ENCODE peak calls at places on chromosomes 1 and 21, in eight cellular contexts. One of them, this sample, is unnamed.

GRCh38 chr1:3296326-3296725 is 158.1 kb upstream of the ARHGEF16 start:
- DNase-seq in stomach: no peak
- DNase-seq in tibial nerve: no peak
- DNase-seq in transverse colon: no peak
- DNase-seq in A549: no peak
- DNase-seq in H1: no peak
- DNase-seq in sigmoid colon: no peak
- DNase-seq in K562: no peak
- DNase-seq in this sample: no peak

GRCh38 chr1:69513621-69514020 is 54.1 kb upstream of the LRRC7 start:
- DNase-seq in K562: no peak
- DNase-seq in transverse colon: no peak
- DNase-seq in stomach: no peak
- DNase-seq in tibial nerve: no peak
- DNase-seq in H1: no peak
- DNase-seq in sigmoid colon: no peak
- DNase-seq in A549: no peak
- DNase-seq in this sample: no peak

GRCh38 chr1:56525463-56526155 is 53.8 kb downstream of the PLPP3 start:
- DNase-seq in A549: no peak
- DNase-seq in sigmoid colon: no peak
- DNase-seq in H1: no peak
- DNase-seq in tibial nerve: peak; percentile 28
- DNase-seq in transverse colon: peak; percentile 27
- DNase-seq in stomach: peak; percentile 36
- DNase-seq in K562: no peak
- DNase-seq in this sample: no peak

GRCh38 chr21:15430023-15430422 is 299.8 kb upstream of the USP25 start:
- DNase-seq in K562: no peak
- DNase-seq in transverse colon: no peak
- DNase-seq in H1: no peak
- DNase-seq in sigmoid colon: no peak
- DNase-seq in A549: no peak
- DNase-seq in tibial nerve: no peak
- DNase-seq in stomach: no peak
- DNase-seq in this sample: no peak

GRCh38 chr1:112464501-112464900 is 44.3 kb upstream of the WNT2B start:
- DNase-seq in sigmoid colon: no peak
- DNase-seq in transverse colon: peak; percentile 43
- DNase-seq in H1: no peak
- DNase-seq in stomach: no peak
- DNase-seq in K562: no peak
- DNase-seq in A549: no peak
- DNase-seq in tibial nerve: no peak
- DNase-seq in this sample: peak; percentile 81

GRCh38 chr1:211313392-211313791 is 13.2 kb upstream of the TRAF5 start:
- DNase-seq in stomach: no peak
- DNase-seq in transverse colon: no peak
- DNase-seq in tibial nerve: no peak
- DNase-seq in sigmoid colon: no peak
- DNase-seq in K562: no peak
- DNase-seq in A549: no peak
- DNase-seq in H1: no peak
- DNase-seq in this sample: no peak

GRCh38 chr1:245856944-245857531 is 650.0 kb downstream of the SMYD3 start:
- DNase-seq in stomach: no peak
- DNase-seq in sigmoid colon: no peak
- DNase-seq in K562: no peak
- DNase-seq in transverse colon: no peak
- DNase-seq in H1: no peak
- DNase-seq in tibial nerve: no peak
- DNase-seq in A549: no peak
- DNase-seq in this sample: no peak

GRCh38 chr1:25091671-25092070 is 140.6 kb downstream of the SYF2 start:
- DNase-seq in A549: no peak
- DNase-seq in transverse colon: no peak
- DNase-seq in H1: no peak
- DNase-seq in stomach: no peak
- DNase-seq in sigmoid colon: no peak
- DNase-seq in K562: no peak
- DNase-seq in tibial nerve: no peak
- DNase-seq in this sample: no peak

GRCh38 chr1:119068427-119068826 is 72.0 kb downstream of the WARS2 start:
- DNase-seq in H1: no peak
- DNase-seq in A549: no peak
- DNase-seq in tibial nerve: no peak
- DNase-seq in sigmoid colon: no peak
- DNase-seq in transverse colon: no peak
- DNase-seq in K562: peak; percentile 62
- DNase-seq in stomach: no peak
- DNase-seq in this sample: no peak

GRCh38 chr1:109806733-109807397 is 43.1 kb upstream of the EPS8L3 start:
- DNase-seq in K562: no peak
- DNase-seq in A549: no peak
- DNase-seq in tibial nerve: no peak
- DNase-seq in H1: no peak
- DNase-seq in transverse colon: no peak
- DNase-seq in sigmoid colon: no peak
- DNase-seq in stomach: peak; percentile 21
- DNase-seq in this sample: no peak

GRCh38 chr1:166839600-166840308 is 479 bp downstream of the POGK start:
- DNase-seq in K562: peak; percentile 67
- DNase-seq in A549: peak; percentile 46
- DNase-seq in transverse colon: peak; percentile 77
- DNase-seq in sigmoid colon: peak; percentile 76
- DNase-seq in stomach: peak; percentile 57
- DNase-seq in H1: peak; percentile 74
- DNase-seq in tibial nerve: no peak
- DNase-seq in this sample: no peak

DNA sequence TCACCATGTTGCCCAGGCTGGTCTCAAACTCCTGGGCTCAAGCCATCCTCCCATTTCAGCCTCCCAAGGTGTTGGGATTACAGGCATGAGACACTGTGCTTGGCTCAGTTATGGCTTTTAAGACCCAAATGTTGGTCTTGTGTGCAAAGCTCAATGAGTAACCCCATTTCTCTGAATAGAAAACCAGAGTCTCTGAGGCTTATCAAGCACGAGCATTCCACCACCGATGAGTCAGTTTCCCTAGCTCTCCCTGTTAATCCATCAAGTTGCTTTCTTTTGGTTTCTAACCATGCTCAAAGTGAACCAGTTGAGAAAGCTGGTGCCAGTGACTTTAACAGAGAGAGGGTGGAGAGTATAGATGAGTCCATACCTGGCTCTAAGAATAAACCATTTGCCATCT is 350.9 kb upstream of the ADGRL2 start:
- DNase-seq in K562: no peak
- DNase-seq in tibial nerve: no peak
- DNase-seq in transverse colon: no peak
- DNase-seq in sigmoid colon: no peak
- DNase-seq in A549: no peak
- DNase-seq in stomach: no peak
- DNase-seq in H1: no peak
- DNase-seq in this sample: no peak
- TF ChIP-seq EP300 in K562: no peak
- TF ChIP-seq EP300 in tibial nerve: no peak
- TF ChIP-seq EP300 in transverse colon: no peak
- TF ChIP-seq EP300 in sigmoid colon: no peak
- TF ChIP-seq EP300 in A549: no peak
- TF ChIP-seq EP300 in stomach: no peak
- TF ChIP-seq EP300 in H1: no peak
- TF ChIP-seq EP300 in this sample: no peak

DNA sequence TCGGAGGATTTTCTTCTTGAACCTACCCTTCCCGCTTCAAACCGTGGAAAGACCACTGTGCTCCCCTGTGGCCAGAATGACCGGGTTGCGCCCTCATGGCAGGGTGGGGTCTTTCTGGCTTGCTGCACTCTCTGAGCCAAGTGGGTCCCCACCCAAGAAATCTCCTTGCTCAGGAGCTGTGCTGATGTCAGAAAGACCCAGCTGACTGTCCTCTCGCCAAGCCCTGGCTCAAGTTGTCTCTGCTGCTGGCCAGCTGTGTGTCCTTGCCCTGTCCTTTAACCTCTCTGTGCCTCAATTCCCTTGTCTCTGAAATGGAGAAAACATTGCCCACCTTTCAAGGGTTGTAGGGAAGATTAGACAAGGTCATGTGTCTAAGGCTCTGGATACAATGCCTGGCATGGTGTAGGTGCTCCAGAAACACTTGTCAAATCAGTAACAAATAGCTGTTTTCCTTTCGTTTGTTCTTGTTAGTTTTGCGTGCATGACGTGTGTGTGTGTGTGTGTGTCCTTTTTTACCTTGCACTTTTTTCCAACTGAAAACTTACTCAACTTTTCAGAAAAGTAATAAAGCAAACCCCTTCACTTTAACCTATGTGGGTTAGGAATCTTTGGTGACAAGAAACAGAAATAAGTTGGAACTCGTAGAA is 41.1 kb upstream of the RPL11 start:
- DNase-seq in transverse colon: no peak
- DNase-seq in sigmoid colon: peak; percentile 70
- DNase-seq in H1: no peak
- DNase-seq in K562: no peak
- DNase-seq in stomach: no peak
- DNase-seq in tibial nerve: no peak
- DNase-seq in A549: no peak
- DNase-seq in this sample: no peak
- TF ChIP-seq EP300 in transverse colon: no peak
- TF ChIP-seq EP300 in sigmoid colon: no peak
- TF ChIP-seq EP300 in H1: no peak
- TF ChIP-seq EP300 in K562: no peak
- TF ChIP-seq EP300 in stomach: no peak
- TF ChIP-seq EP300 in tibial nerve: no peak
- TF ChIP-seq EP300 in A549: no peak
- TF ChIP-seq EP300 in this sample: no peak

GRCh38 chr1:94228640-94229375 is 8.6 kb downstream of the ARHGAP29 start:
- DNase-seq in H1: no peak
- DNase-seq in A549: no peak
- DNase-seq in transverse colon: no peak
- DNase-seq in sigmoid colon: no peak
- DNase-seq in K562: no peak
- DNase-seq in tibial nerve: no peak
- DNase-seq in stomach: no peak
- DNase-seq in this sample: no peak

GRCh38 chr1:94235189-94236020 is 2.0 kb downstream of the ARHGAP29 start:
- DNase-seq in stomach: no peak
- DNase-seq in transverse colon: no peak
- DNase-seq in K562: no peak
- DNase-seq in H1: no peak
- DNase-seq in tibial nerve: no peak
- DNase-seq in A549: no peak
- DNase-seq in sigmoid colon: no peak
- DNase-seq in this sample: no peak

GRCh38 chr1:94227624-94228023 is 9.8 kb downstream of the ARHGAP29 start:
- DNase-seq in A549: no peak
- DNase-seq in transverse colon: no peak
- DNase-seq in tibial nerve: no peak
- DNase-seq in H1: no peak
- DNase-seq in stomach: no peak
- DNase-seq in K562: no peak
- DNase-seq in sigmoid colon: no peak
- DNase-seq in this sample: no peak

GRCh38 chr1:94234615-94235014 is 2.8 kb downstream of the ARHGAP29 start:
- DNase-seq in K562: no peak
- DNase-seq in tibial nerve: no peak
- DNase-seq in H1: no peak
- DNase-seq in transverse colon: no peak
- DNase-seq in stomach: no peak
- DNase-seq in sigmoid colon: no peak
- DNase-seq in A549: no peak
- DNase-seq in this sample: no peak

GRCh38 chr1:94230920-94231319 is 6.5 kb downstream of the ARHGAP29 start:
- DNase-seq in transverse colon: no peak
- DNase-seq in sigmoid colon: no peak
- DNase-seq in A549: no peak
- DNase-seq in stomach: no peak
- DNase-seq in tibial nerve: no peak
- DNase-seq in K562: no peak
- DNase-seq in H1: no peak
- DNase-seq in this sample: no peak
- TF ChIP-seq EP300 in transverse colon: no peak
- TF ChIP-seq EP300 in sigmoid colon: no peak
- TF ChIP-seq EP300 in A549: no peak
- TF ChIP-seq EP300 in stomach: no peak
- TF ChIP-seq EP300 in tibial nerve: no peak
- TF ChIP-seq EP300 in K562: no peak
- TF ChIP-seq EP300 in H1: no peak
- TF ChIP-seq EP300 in this sample: no peak

GRCh38 chr1:91684599-91685196 is 184.0 kb downstream of the CDC7 start:
- DNase-seq in stomach: no peak
- DNase-seq in sigmoid colon: no peak
- DNase-seq in K562: peak; percentile 33
- DNase-seq in tibial nerve: no peak
- DNase-seq in A549: no peak
- DNase-seq in transverse colon: no peak
- DNase-seq in H1: no peak
- DNase-seq in this sample: no peak

GRCh38 chr1:91685994-91686393 is 185.3 kb downstream of the CDC7 start:
- DNase-seq in sigmoid colon: no peak
- DNase-seq in A549: no peak
- DNase-seq in K562: no peak
- DNase-seq in stomach: no peak
- DNase-seq in H1: no peak
- DNase-seq in transverse colon: no peak
- DNase-seq in tibial nerve: no peak
- DNase-seq in this sample: no peak

GRCh38 chr1:91683598-91683951 is 182.9 kb downstream of the CDC7 start:
- DNase-seq in H1: no peak
- DNase-seq in A549: no peak
- DNase-seq in transverse colon: peak; percentile 60
- DNase-seq in sigmoid colon: no peak
- DNase-seq in tibial nerve: no peak
- DNase-seq in stomach: no peak
- DNase-seq in K562: no peak
- DNase-seq in this sample: no peak

GRCh38 chr1:91680556-91680955 is 179.9 kb downstream of the CDC7 start:
- DNase-seq in A549: no peak
- DNase-seq in transverse colon: no peak
- DNase-seq in tibial nerve: no peak
- DNase-seq in H1: no peak
- DNase-seq in stomach: no peak
- DNase-seq in K562: no peak
- DNase-seq in sigmoid colon: no peak
- DNase-seq in this sample: no peak

DNA sequence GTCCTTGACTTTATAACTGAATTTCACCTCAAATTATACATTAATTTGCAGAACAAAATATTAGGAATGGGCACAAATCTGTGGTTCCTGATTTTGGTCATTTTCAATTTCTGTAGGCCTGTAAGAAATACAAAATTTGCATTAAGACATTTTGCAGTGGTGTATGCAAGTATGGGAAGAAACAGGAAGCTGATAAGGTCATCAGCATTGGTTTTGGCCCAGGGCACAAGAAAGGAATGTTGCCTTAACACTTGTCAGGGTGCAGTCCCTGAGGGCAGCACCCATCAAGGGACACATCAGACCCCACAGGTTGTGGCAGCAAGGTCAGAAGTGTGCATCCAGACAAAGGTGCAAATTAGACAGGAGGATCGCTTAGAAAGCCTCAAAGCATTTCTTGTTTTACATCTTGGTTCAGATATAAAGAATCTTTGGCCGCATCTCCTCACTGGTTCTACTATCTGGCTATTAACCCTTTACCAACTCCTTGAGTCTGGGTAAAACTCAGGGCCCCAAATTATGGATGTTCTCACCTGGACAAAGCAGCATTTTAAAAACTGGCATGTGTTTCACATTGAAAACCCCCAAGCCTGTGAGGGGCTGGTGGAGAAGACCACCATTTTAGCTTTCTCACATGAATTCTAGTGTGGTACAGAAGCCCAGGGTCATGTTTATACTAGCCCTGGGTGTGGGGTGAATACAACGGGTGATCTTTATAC is 182.4 kb downstream of the CDC7 start:
- DNase-seq in stomach: no peak
- DNase-seq in K562: no peak
- DNase-seq in sigmoid colon: no peak
- DNase-seq in H1: no peak
- DNase-seq in A549: no peak
- DNase-seq in transverse colon: no peak
- DNase-seq in tibial nerve: no peak
- DNase-seq in this sample: no peak
- TF ChIP-seq EP300 in stomach: no peak
- TF ChIP-seq EP300 in K562: no peak
- TF ChIP-seq EP300 in sigmoid colon: no peak
- TF ChIP-seq EP300 in H1: no peak
- TF ChIP-seq EP300 in A549: no peak
- TF ChIP-seq EP300 in transverse colon: no peak
- TF ChIP-seq EP300 in tibial nerve: no peak
- TF ChIP-seq EP300 in this sample: no peak